ENCODE peak calls at places on chromosomes 7 and 10, in eight cellular contexts. U is AG04450, S is fibroblast of villous mesenchyme, O is uterus, J is prostate gland, W is Peyer's patch, A is osteocyte, C is neural progenitor cell. T is an unnamed sample.

GRCh38 chr10:53601260-53601875 is 828.8 kb upstream of the MBL2 start:
- DNase-seq in O (no peak), J (no peak), U (no peak), C (peak; percentile 62), S (peak; percentile 33), W (no peak), A (no peak), T (no peak)

GRCh38 chr7:94949532-94949931 is 42.1 kb downstream of the PPP1R9A start:
- DNase-seq in J (no peak), W (no peak), C (no peak), O (no peak), A (no peak), U (no peak), S (no peak), T (no peak)

GRCh38 chr10:3783313-3783689 is 1.7 kb downstream of the KLF6 start:
- DNase-seq in O (peak; percentile 76), W (peak; percentile 84), S (peak; percentile 89), C (peak; percentile 73), A (no peak), U (peak; percentile 78), J (peak; percentile 52), T (no peak)

GRCh38 chr10:36157486-36157885 is 515.4 kb upstream of the FZD8 start:
- DNase-seq in W (no peak), C (no peak), A (no peak), O (no peak), S (no peak), J (no peak), U (no peak), T (no peak)

GRCh38 chr7:115747174-115747573 is 283.4 kb downstream of the TFEC start:
- DNase-seq in C (no peak), U (no peak), A (no peak), S (peak; percentile 4), J (no peak), O (no peak), W (no peak), T (no peak)

GRCh38 chr7:155645652-155646051 is 1.2 kb downstream of the RBM33 start:
- DNase-seq in C (no peak), A (no peak), W (no peak), O (no peak), S (peak; percentile 3), U (no peak), J (no peak), T (no peak)

GRCh38 chr10:84613336-84614021 is 285.1 kb downstream of the CCSER2 start:
- DNase-seq in S (peak; percentile 5), A (peak; percentile 69), O (no peak), U (no peak), C (peak; percentile 86), J (peak; percentile 53), W (no peak), T (no peak)

GRCh38 chr7:13327669-13328068 is 640.2 kb downstream of the ARL4A start:
- DNase-seq in S (no peak), U (no peak), W (no peak), J (no peak), A (no peak), O (no peak), C (no peak), T (no peak)

GRCh38 chr7:1916621-1916970 is 246.5 kb downstream of the ELFN1 start:
- DNase-seq in W (no peak), O (no peak), J (no peak), U (no peak), C (no peak), A (no peak), S (no peak), T (no peak)

GRCh38 chr10:59284111-59284975 is 78.0 kb downstream of the FAM13C start:
- DNase-seq in W (no peak), J (no peak), C (no peak), S (no peak), O (no peak), U (no peak), A (no peak), T (no peak)

GRCh38 chr7:101754432-101755159 is 62.8 kb upstream of the CUX1 start:
- DNase-seq in W (no peak), S (peak; percentile 61), A (no peak), J (no peak), O (peak; percentile 28), U (no peak), C (no peak), T (no peak)

GRCh38 chr7:66840316-66840715 is 80.7 kb upstream of the TMEM248 start:
- DNase-seq in A (no peak), O (no peak), J (no peak), W (no peak), C (no peak), S (no peak), U (no peak), T (no peak)

GRCh38 chr10:43384252-43385221 is 13.1 kb downstream of the FXYD4 start:
- DNase-seq in O (no peak), J (no peak), S (no peak), W (no peak), C (no peak), A (no peak), U (no peak), T (no peak)

GRCh38 chr10:35507519-35508109 is 97.5 kb upstream of the GJD4 start:
- DNase-seq in U (no peak), A (no peak), S (no peak), W (no peak), J (no peak), O (no peak), C (no peak), T (no peak)

GRCh38 chr10:19772958-19773357 is 43.3 kb upstream of the PLXDC2 start:
- DNase-seq in C (no peak), A (no peak), U (no peak), S (peak; percentile 41), O (no peak), W (no peak), J (no peak), T (no peak)

GRCh38 chr10:133311570-133311969 is 2.9 kb downstream of the ZNF511 start:
- DNase-seq in U (no peak), S (no peak), A (no peak), C (no peak), J (no peak), O (no peak), W (no peak), T (no peak)

GRCh38 chr7:157952050-157952667 is 615.4 kb downstream of the DNAJB6 start:
- DNase-seq in C (no peak), W (no peak), S (no peak), J (no peak), A (no peak), O (no peak), U (no peak), T (peak; percentile 67)

GRCh38 chr10:119335671-119336353 is 128.4 kb downstream of the GRK5 start:
- DNase-seq in W (no peak), U (no peak), C (no peak), S (peak; percentile 46), A (no peak), J (no peak), O (no peak), T (no peak)

GRCh38 chr10:18328941-18329340 is 188.7 kb downstream of the CACNB2 start:
- DNase-seq in U (no peak), S (no peak), A (no peak), J (no peak), C (no peak), O (no peak), W (no peak), T (no peak)

GRCh38 chr10:48658243-48658888 is 26.3 kb upstream of the WDFY4 start:
- DNase-seq in J (peak; percentile 50), O (peak; percentile 45), W (peak; percentile 92), C (peak; percentile 88), A (peak; percentile 88), U (peak; percentile 24), S (peak; percentile 64), T (peak; percentile 82)

DNA sequence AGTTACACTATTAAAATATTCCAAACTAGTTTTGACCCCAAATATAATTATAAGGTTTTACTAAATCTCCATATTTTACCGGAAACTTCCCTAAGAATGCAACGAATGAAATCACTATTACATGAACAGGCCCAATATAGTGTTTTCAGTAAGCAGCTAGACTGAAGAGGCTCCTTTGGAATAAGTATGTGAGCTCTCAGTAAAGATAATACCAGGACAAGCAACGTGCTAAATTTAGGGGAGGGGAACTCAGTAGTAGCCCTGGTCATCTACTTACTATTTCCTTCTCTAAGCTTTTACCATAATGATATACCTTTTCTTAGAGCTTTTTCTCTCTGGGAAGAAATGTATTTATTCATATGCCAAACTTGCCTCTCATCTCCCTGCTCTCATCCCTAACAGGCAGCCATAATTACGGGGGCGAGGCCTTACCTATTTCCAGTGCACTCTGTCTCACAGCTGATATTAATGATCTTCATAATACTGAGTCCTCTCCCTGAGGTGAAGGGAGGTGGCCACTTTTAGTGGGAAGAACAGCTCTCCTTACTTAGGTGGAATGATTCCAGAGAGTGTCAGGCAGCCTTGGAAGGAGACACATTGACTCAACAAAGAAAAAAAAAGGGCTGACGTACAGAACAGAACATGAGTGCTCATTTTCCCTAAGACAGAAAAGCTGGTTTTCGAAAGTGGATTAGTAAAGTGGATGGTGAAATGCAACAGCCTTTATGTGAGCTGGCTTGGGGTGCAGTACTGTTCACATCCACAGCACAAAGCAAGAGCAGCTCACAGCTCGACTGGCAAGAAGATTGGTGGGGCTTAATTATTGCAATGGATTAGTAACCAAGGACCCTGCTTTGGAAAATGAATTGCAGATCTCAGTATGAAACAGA is 165.4 kb downstream of the GLI3 start:
- DNase-seq in J (no peak), W (no peak), U (no peak), C (peak; percentile 52), S (peak; percentile 86), A (no peak), O (no peak), T (no peak)
- TF ChIP-seq CTCF in J (no peak), W (no peak), U (peak; percentile 36), C (peak; percentile 38), S (peak; percentile 46), A (no peak), O (no peak), T (peak; percentile 66)

GRCh38 chr7:20991544-20991943 is 204.9 kb upstream of the SP8 start:
- DNase-seq in W (no peak), S (no peak), U (no peak), O (no peak), J (no peak), C (peak; percentile 5), A (no peak), T (no peak)
- TF ChIP-seq CTCF in W (no peak), S (no peak), U (no peak), O (no peak), J (no peak), C (peak; percentile 41), A (no peak), T (no peak)

GRCh38 chr10:69407621-69408301 is 9.0 kb downstream of the TACR2 start:
- DNase-seq in J (no peak), S (no peak), C (peak; percentile 57), W (peak; percentile 67), O (no peak), A (no peak), U (no peak), T (no peak)
- TF ChIP-seq CTCF in J (peak; percentile 26), S (peak; percentile 24), C (peak; percentile 54), W (peak; percentile 20), O (no peak), A (peak; percentile 45), U (no peak), T (peak; percentile 46)

DNA sequence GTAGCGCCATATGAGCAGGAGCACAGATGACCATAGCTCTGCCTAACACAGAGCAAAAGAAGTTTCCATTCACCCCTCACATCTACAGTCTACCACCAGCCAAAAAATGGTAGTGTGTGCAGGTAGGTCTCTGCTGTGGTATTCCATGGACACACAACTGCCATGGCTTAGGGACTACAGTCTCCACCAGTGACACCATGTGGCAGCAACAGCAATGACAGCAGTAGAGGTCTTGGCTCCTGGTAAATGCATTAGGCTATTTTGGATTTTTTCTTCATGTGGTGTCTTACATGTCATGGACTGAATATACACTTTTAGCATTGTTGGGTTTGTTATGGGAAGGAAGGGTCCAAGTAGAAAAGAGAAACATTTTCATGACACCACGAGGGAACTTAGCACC is 70.1 kb upstream of the CABCOCO1 start:
- DNase-seq in J (no peak), W (no peak), A (no peak), S (peak; percentile 10), C (peak; percentile 48), U (no peak), O (no peak), T (no peak)
- TF ChIP-seq CTCF in J (no peak), W (no peak), A (peak; percentile 21), S (peak; percentile 52), C (peak; percentile 62), U (no peak), O (no peak), T (peak; percentile 53)

T was measured in type B pancreatic cell.